ENCODE peak calls at places on chromosomes 5 and 9, in six cellular contexts. B is nephron progenitor cell; L is naive thymus-derived CD4-positive, alpha-beta T cell; X is GM23248; A is amygdala; V is NCI-H510A treated with DMSO at 0.1 percent for 48 hours. W is an unnamed sample.

GRCh38 chr9:35374436-35374835 is 115.5 kb upstream of the RUSC2 start:
- DNase-seq in V (no peak), X (no peak), A (no peak), L (no peak), B (no peak), W (no peak)

GRCh38 chr5:146342882-146343865 is 4.5 kb downstream of the POU4F3 start:
- DNase-seq in B (no peak), V (no peak), A (no peak), X (no peak), L (no peak), W (no peak)

GRCh38 chr5:159912033-159912800 is 4.1 kb upstream of the ADRA1B start:
- DNase-seq in L (no peak), B (no peak), V (no peak), X (peak), A (no peak), W (no peak)

GRCh38 chr5:55445817-55446216 is 88.9 kb downstream of the PLPP1 start:
- DNase-seq in A (no peak), B (no peak), X (no peak), L (no peak), V (no peak), W (no peak)

GRCh38 chr9:82560457-82560904 is 502.5 kb downstream of the RASEF start:
- DNase-seq in L (no peak), B (no peak), V (peak), X (no peak), A (no peak), W (no peak)

GRCh38 chr5:81963544-81963943 is 8.3 kb upstream of the ATG10 start:
- DNase-seq in L (no peak), B (no peak), A (no peak), X (no peak), V (no peak), W (no peak)

GRCh38 chr5:164296603-164297080 is 791.2 kb downstream of the MAT2B start:
- DNase-seq in B (peak), A (no peak), X (no peak), L (no peak), V (no peak), W (no peak)

GRCh38 chr9:132849168-132849831 is 28.8 kb downstream of the AK8 start:
- DNase-seq in X (no peak), B (no peak), V (no peak), L (peak), A (no peak), W (no peak)

GRCh38 chr9:110143969-110144545 is 63.9 kb downstream of the C9orf152 start:
- DNase-seq in X (no peak), B (no peak), L (peak), A (no peak), V (no peak), W (no peak)

GRCh38 chr5:145848854-145849253 is 13.7 kb upstream of the PRELID2 start:
- DNase-seq in X (peak), L (no peak), A (no peak), B (no peak), V (no peak), W (no peak)

GRCh38 chr5:92177926-92178487 is 794.9 kb upstream of the ARRDC3 start:
- DNase-seq in X (peak), B (no peak), A (no peak), V (no peak), L (no peak), W (no peak)

GRCh38 chr9:70921126-70921525 is 200.3 kb downstream of the TRPM3 start:
- DNase-seq in X (peak), V (no peak), A (no peak), B (no peak), L (no peak), W (no peak)

GRCh38 chr5:96247097-96247675 is 185.9 kb downstream of the PCSK1 start:
- DNase-seq in A (no peak), X (peak), V (peak), B (no peak), L (no peak), W (no peak)

GRCh38 chr9:78397045-78397843 is 100.3 kb downstream of the PSAT1 start:
- DNase-seq in B (no peak), V (no peak), L (no peak), X (no peak), A (no peak), W (no peak)

GRCh38 chr5:9156282-9156681 is 389.6 kb downstream of the SEMA5A start:
- DNase-seq in B (peak), L (no peak), V (no peak), X (peak), A (peak), W (no peak)

GRCh38 chr5:178529080-178529479 is 61.1 kb downstream of the COL23A1 start:
- DNase-seq in A (no peak), V (no peak), L (no peak), B (no peak), X (no peak), W (no peak)

GRCh38 chr5:180643191-180643851 is 6.1 kb downstream of the FLT4 start:
- DNase-seq in L (no peak), B (no peak), V (no peak), A (no peak), X (no peak), W (no peak)

GRCh38 chr9:86405086-86405491 is 50.9 kb upstream of the TUT7 start:
- DNase-seq in A (no peak), L (no peak), B (no peak), X (no peak), V (no peak), W (no peak)

GRCh38 chr5:155954739-155955445 is 372.1 kb upstream of the SGCD start:
- DNase-seq in V (no peak), A (no peak), B (no peak), X (peak), L (no peak), W (no peak)

GRCh38 chr5:150121448-150122157 is 34.0 kb downstream of the PDGFRB start:
- DNase-seq in L (no peak), B (no peak), A (no peak), V (no peak), X (no peak), W (no peak)

GRCh38 chr9:133375116-133375723 is 640 bp downstream of the SURF4 start:
- DNase-seq in V (no peak), L (no peak), B (no peak), A (no peak), X (peak), W (no peak)

GRCh38 chr9:73348485-73348884 is 196.8 kb downstream of the ANXA1 start:
- DNase-seq in V (no peak), L (no peak), A (no peak), B (peak), X (peak), W (no peak)

GRCh38 chr5:113806823-113807222 is 293.3 kb downstream of the YTHDC2 start:
- DNase-seq in L (no peak), A (peak), B (peak), V (no peak), X (peak), W (no peak)

GRCh38 chr5:160702323-160702722 is 149.7 kb downstream of the ATP10B start:
- DNase-seq in X (no peak), V (no peak), L (no peak), B (no peak), A (no peak), W (no peak)

GRCh38 chr9:27765931-27766835 is 192.9 kb upstream of the C9orf72 start:
- DNase-seq in L (no peak), B (no peak), V (no peak), A (no peak), X (no peak), W (no peak)

GRCh38 chr5:78995521-78995920 is 10.4 kb upstream of the ARSB start:
- DNase-seq in L (no peak), X (no peak), A (no peak), V (no peak), B (no peak), W (no peak)

GRCh38 chr5:19886123-19886921 is 101.7 kb downstream of the CDH18 start:
- DNase-seq in L (no peak), A (no peak), B (no peak), X (peak), V (peak), W (no peak)

GRCh38 chr9:93826905-93827544 is 128.1 kb downstream of the BARX1 start:
- DNase-seq in X (no peak), B (no peak), V (no peak), L (no peak), A (no peak), W (no peak)

GRCh38 chr5:8770431-8770830 is 775.4 kb downstream of the SEMA5A start:
- DNase-seq in A (no peak), B (no peak), X (no peak), L (no peak), V (no peak), W (no peak)

GRCh38 chr9:18707078-18707477 is 233.1 kb downstream of the ADAMTSL1 start:
- DNase-seq in B (no peak), L (no peak), V (no peak), A (no peak), X (peak), W (no peak)

GRCh38 chr5:79694183-79694582 is 4.5 kb downstream of the CMYA5 start:
- DNase-seq in X (no peak), L (no peak), V (peak), A (no peak), B (no peak), W (no peak)

GRCh38 chr9:106880863-106881262 is 17.9 kb downstream of the ZNF462 start:
- DNase-seq in A (no peak), B (no peak), V (no peak), L (no peak), X (peak), W (no peak)

GRCh38 chr9:113589890-113590289 is 126.4 kb downstream of the RGS3 start:
- DNase-seq in A (no peak), X (peak), L (peak), V (no peak), B (no peak), W (peak)